ENCODE peak calls at places on chromosomes 6 and 20, in nine cellular contexts. C, W, D, T, N, X, L, S and M are unnamed samples.

GRCh38 chr6:12844284-12845223 is 128.0 kb downstream of the PHACTR1 start:
- DNase-seq in X (no peak), N (no peak), W (no peak), S (no peak), L (no peak), T (peak; percentile 43), C (peak; percentile 13), D (peak; percentile 43), M (no peak)

GRCh38 chr6:75526502-75527127 is 33.0 kb upstream of the FILIP1 start:
- DNase-seq in T (peak; percentile 74), N (no peak), S (peak; percentile 77), X (peak; percentile 38), C (peak; percentile 34), W (peak; percentile 1), D (peak; percentile 76), L (peak; percentile 34), M (no peak)

GRCh38 chr6:169169375-169169774 is 84.3 kb downstream of the THBS2 start:
- DNase-seq in D (no peak), X (no peak), C (no peak), T (no peak), L (no peak), S (no peak), W (no peak), N (no peak), M (no peak)

GRCh38 chr20:58634818-58635665 is 16.0 kb upstream of the STX16 start:
- DNase-seq in T (no peak), C (no peak), D (peak; percentile 29), L (no peak), N (no peak), S (no peak), W (peak; percentile 10), X (peak; percentile 43), M (no peak)

GRCh38 chr6:134521116-134521501 is 203.2 kb upstream of the SGK1 start:
- DNase-seq in T (no peak), C (no peak), N (no peak), W (no peak), D (no peak), S (no peak), X (no peak), L (no peak), M (no peak)

GRCh38 chr6:167948716-167949115 is 48.8 kb upstream of the KIF25 start:
- DNase-seq in L (no peak), D (no peak), X (no peak), W (no peak), T (no peak), N (no peak), S (no peak), C (no peak), M (no peak)

GRCh38 chr6:42239333-42239732 is 21.7 kb upstream of the MRPS10 start:
- DNase-seq in T (no peak), C (no peak), D (no peak), L (no peak), W (no peak), N (no peak), S (no peak), X (no peak), M (no peak)

GRCh38 chr6:110181131-110182027 is 1.2 kb downstream of the CDC40 start:
- DNase-seq in X (no peak), W (no peak), T (no peak), D (peak; percentile 18), C (no peak), N (no peak), S (no peak), L (no peak), M (no peak)

GRCh38 chr20:31764641-31765305 is 25.7 kb downstream of the TPX2 start:
- DNase-seq in T (no peak), X (no peak), S (no peak), W (no peak), L (no peak), D (peak; percentile 58), C (no peak), N (no peak), M (no peak)

GRCh38 chr6:51199733-51200132 is 381.1 kb downstream of the TFAP2B start:
- DNase-seq in N (no peak), S (no peak), D (no peak), C (peak; percentile 3), T (no peak), L (no peak), W (no peak), X (no peak), M (no peak)

GRCh38 chr6:156878688-156879087 is 101.5 kb downstream of the ARID1B start:
- DNase-seq in X (no peak), D (no peak), C (no peak), N (no peak), W (no peak), L (no peak), T (no peak), S (no peak), M (no peak)

GRCh38 chr20:18258126-18258860 is 30.0 kb upstream of the ZNF133 start:
- DNase-seq in T (peak; percentile 18), W (no peak), X (no peak), C (no peak), L (no peak), S (no peak), D (no peak), N (no peak), M (no peak)

GRCh38 chr6:99119109-99120031 is 171.6 kb upstream of the FBXL4 start:
- DNase-seq in S (peak; percentile 17), N (peak; percentile 7), D (peak; percentile 49), L (peak; percentile 65), C (peak; percentile 31), X (no peak), T (peak; percentile 78), W (no peak), M (no peak)

GRCh38 chr20:13008761-13009681 is at the start of gene SPTLC3:
- DNase-seq in X (no peak), S (peak; percentile 50), C (no peak), W (no peak), D (peak; percentile 33), T (peak; percentile 14), L (no peak), N (peak; percentile 54), M (no peak)

GRCh38 chr20:56731496-56731895 is 102.4 kb downstream of the TFAP2C start:
- DNase-seq in N (no peak), C (no peak), L (no peak), S (no peak), D (no peak), T (no peak), X (no peak), W (no peak), M (no peak)

GRCh38 chr6:137866200-137866913 is 702 bp upstream of the TNFAIP3 start:
- DNase-seq in T (peak; percentile 60), D (no peak), N (no peak), C (no peak), X (no peak), L (no peak), W (no peak), S (no peak), M (no peak)

GRCh38 chr20:56360899-56361199 is 2.1 kb downstream of the FAM210B start:
- DNase-seq in L (no peak), X (no peak), D (no peak), W (no peak), C (no peak), T (no peak), N (no peak), S (no peak), M (no peak)

GRCh38 chr20:57619053-57619831 is 984 bp downstream of the ZBP1 start:
- DNase-seq in T (no peak), X (peak; percentile 44), W (peak; percentile 37), C (no peak), N (no peak), D (no peak), L (no peak), S (no peak), M (no peak)

GRCh38 chr6:84618836-84619235 is 145.6 kb downstream of the TBX18 start:
- DNase-seq in C (no peak), S (no peak), T (no peak), D (peak; percentile 49), L (no peak), N (peak; percentile 26), X (no peak), W (no peak), M (peak; percentile 65)

GRCh38 chr6:21935561-21936028 is 342.0 kb downstream of the SOX4 start:
- DNase-seq in N (no peak), L (no peak), S (peak; percentile 25), T (peak; percentile 15), C (no peak), X (no peak), D (peak; percentile 60), W (no peak), M (no peak)

GRCh38 chr6:112665114-112665513 is 318.0 kb downstream of the RFPL4B start:
- DNase-seq in T (no peak), X (no peak), S (no peak), D (peak; percentile 75), C (no peak), N (no peak), W (no peak), L (no peak), M (peak; percentile 40)

GRCh38 chr6:34182751-34183531 is 37.1 kb upstream of the GRM4 start:
- DNase-seq in C (no peak), D (no peak), S (no peak), N (no peak), W (peak; percentile 37), X (peak; percentile 47), T (no peak), L (no peak), M (no peak)

GRCh38 chr6:106825156-106825555 is 149.4 kb downstream of the CD24 start:
- DNase-seq in L (no peak), T (no peak), C (no peak), X (no peak), W (no peak), S (no peak), D (peak; percentile 28), N (peak; percentile 53), M (no peak)

GRCh38 chr6:40792183-40792582 is 205.0 kb upstream of the LRFN2 start:
- DNase-seq in S (no peak), L (no peak), T (no peak), N (no peak), D (no peak), C (no peak), W (no peak), X (no peak), M (no peak)

GRCh38 chr20:63294536-63294900 is 1.5 kb downstream of the COL20A1 start:
- DNase-seq in S (no peak), C (no peak), T (no peak), W (no peak), D (no peak), X (no peak), L (no peak), N (no peak), M (no peak)

GRCh38 chr6:99349620-99350141 is at the start of gene FAXC:
- DNase-seq in N (no peak), C (no peak), L (peak; percentile 41), W (no peak), X (no peak), S (peak; percentile 63), D (peak; percentile 52), T (peak; percentile 51), M (no peak)

GRCh38 chr6:75488026-75488425 is 5.6 kb downstream of the FILIP1 start:
- DNase-seq in X (no peak), N (no peak), D (no peak), L (no peak), T (no peak), W (no peak), S (no peak), C (no peak), M (peak; percentile 45)

GRCh38 chr6:38671885-38672467 is 31.0 kb downstream of the GLO1 start:
- DNase-seq in N (peak; percentile 31), S (no peak), W (no peak), X (no peak), L (no peak), C (peak; percentile 28), T (peak; percentile 30), D (peak; percentile 52), M (peak; percentile 14)

GRCh38 chr6:101747711-101748110 is 354.2 kb downstream of the GRIK2 start:
- DNase-seq in D (no peak), T (no peak), L (no peak), W (no peak), S (no peak), N (no peak), X (no peak), C (no peak), M (no peak)

GRCh38 chr6:114989279-114989964 is 646.6 kb upstream of the HS3ST5 start:
- DNase-seq in D (no peak), T (no peak), L (no peak), C (no peak), S (no peak), W (no peak), X (no peak), N (no peak), M (no peak)

GRCh38 chr6:127484207-127484858 is 25.1 kb upstream of the KIAA0408 start:
- DNase-seq in X (no peak), N (peak; percentile 35), W (no peak), S (no peak), L (no peak), C (no peak), D (peak; percentile 78), T (peak; percentile 28), M (no peak)